ENCODE peak calls at places on chromosomes 13 and 19, in nine cellular contexts. I, C, F, W, Q, Y, O, T and L are unnamed samples.

GRCh38 chr13:97322740-97323342 is 100.7 kb downstream of the MBNL2 start:
- DNase-seq in O (no peak), Y (no peak), C (no peak), Q (no peak), F (no peak), W (no peak), I (no peak), T (no peak), L (no peak)

GRCh38 chr19:6828698-6829633 is 56.5 kb downstream of the VAV1 start:
- DNase-seq in T (peak; percentile 81), C (no peak), I (peak; percentile 79), Y (no peak), Q (peak; percentile 56), F (peak; percentile 85), O (peak; percentile 98), W (no peak), L (peak; percentile 36)

GRCh38 chr13:46861959-46862358 is 34.9 kb downstream of the HTR2A start:
- DNase-seq in T (no peak), F (no peak), O (no peak), I (no peak), Q (no peak), C (no peak), W (no peak), Y (no peak), L (no peak)

GRCh38 chr19:5103061-5103701 is 134.3 kb downstream of the KDM4B start:
- DNase-seq in I (peak; percentile 68), F (no peak), T (no peak), W (peak; percentile 76), Y (peak; percentile 22), C (no peak), O (no peak), Q (no peak), L (no peak)

GRCh38 chr13:57123660-57124059 is 17.1 kb upstream of the PRR20A start:
- DNase-seq in F (no peak), O (no peak), T (no peak), W (peak; percentile 81), C (no peak), I (no peak), Q (no peak), Y (peak; percentile 51), L (no peak)

GRCh38 chr13:21256351-21256761 is 79.9 kb downstream of the MRPL57 start:
- DNase-seq in W (no peak), F (no peak), O (no peak), C (no peak), I (no peak), Y (no peak), Q (no peak), T (no peak), L (no peak)

GRCh38 chr19:29843180-29844051 is 31.6 kb downstream of the CCNE1 start:
- DNase-seq in Y (peak; percentile 33), O (no peak), F (no peak), C (peak; percentile 17), I (peak; percentile 84), T (no peak), W (no peak), Q (peak; percentile 52), L (no peak)

GRCh38 chr13:74168263-74168675 is 34.1 kb upstream of the KLF12 start:
- DNase-seq in T (no peak), Q (no peak), W (no peak), C (no peak), F (no peak), Y (no peak), I (no peak), O (no peak), L (no peak)

GRCh38 chr19:1232652-1233360 is 5.0 kb downstream of the CBARP start:
- DNase-seq in F (no peak), T (peak; percentile 42), I (peak; percentile 86), C (no peak), Q (no peak), Y (peak; percentile 69), W (no peak), O (no peak), L (peak; percentile 50)

GRCh38 chr13:110045202-110045601 is 258.8 kb upstream of the IRS2 start:
- DNase-seq in T (no peak), Y (no peak), W (no peak), Q (no peak), I (no peak), C (no peak), F (no peak), O (no peak), L (no peak)

GRCh38 chr19:34838753-34839431 is 65.9 kb upstream of the ZNF599 start:
- DNase-seq in I (peak; percentile 65), F (no peak), W (no peak), Y (peak; percentile 26), C (peak; percentile 18), T (no peak), O (no peak), Q (no peak), L (peak; percentile 20)

GRCh38 chr13:78562237-78562889 is 41.0 kb downstream of the POU4F1 start:
- DNase-seq in F (no peak), O (no peak), I (no peak), C (no peak), Y (no peak), T (no peak), W (no peak), Q (no peak), L (no peak)

GRCh38 chr19:13843104-13843921 is 33.6 kb upstream of the NANOS3 start:
- DNase-seq in F (no peak), I (peak; percentile 86), C (no peak), T (peak; percentile 92), W (peak; percentile 89), Q (no peak), O (no peak), Y (peak; percentile 71), L (peak; percentile 87)

GRCh38 chr13:40582531-40582930 is 83.9 kb downstream of the FOXO1 start:
- DNase-seq in O (no peak), T (no peak), Y (no peak), C (no peak), Q (no peak), F (peak; percentile 61), I (no peak), W (no peak), L (no peak)

GRCh38 chr19:1923319-1923718 is 17.7 kb upstream of the CSNK1G2 start:
- DNase-seq in W (no peak), Y (no peak), F (peak; percentile 69), C (no peak), Q (no peak), O (no peak), I (no peak), T (no peak), L (no peak)

GRCh38 chr13:21176982-21177284 is 475 bp downstream of the MRPL57 start:
- DNase-seq in O (no peak), Q (no peak), W (no peak), C (no peak), T (no peak), F (no peak), I (no peak), Y (no peak), L (no peak)

GRCh38 chr13:73248711-73249580 is 190.1 kb downstream of the KLF5 start:
- DNase-seq in Q (no peak), Y (peak; percentile 59), C (no peak), F (no peak), T (peak; percentile 92), W (no peak), O (peak; percentile 57), I (no peak), L (peak; percentile 95)

GRCh38 chr13:24306632-24307031 is 2.7 kb upstream of the C1QTNF9 start:
- DNase-seq in F (no peak), O (no peak), Q (no peak), Y (peak; percentile 13), C (no peak), W (no peak), T (peak; percentile 67), I (no peak), L (peak; percentile 12)

GRCh38 chr13:101640797-101641400 is 188.4 kb downstream of the ITGBL1 start:
- DNase-seq in I (no peak), O (no peak), Y (peak; percentile 57), F (no peak), T (peak; percentile 95), W (no peak), Q (no peak), C (no peak), L (peak; percentile 81)

GRCh38 chr19:44571830-44572661 is 41.3 kb upstream of the IGSF23 start:
- DNase-seq in O (no peak), W (no peak), Q (no peak), C (no peak), F (no peak), Y (no peak), T (no peak), I (peak; percentile 20), L (no peak)

GRCh38 chr19:44573647-44574046 is 39.7 kb upstream of the IGSF23 start:
- DNase-seq in O (no peak), Q (no peak), I (no peak), Y (no peak), C (no peak), F (no peak), T (no peak), W (no peak), L (no peak)

GRCh38 chr19:44570603-44570983 is 41.1 kb upstream of the CEACAM20 start:
- DNase-seq in O (no peak), Y (no peak), T (no peak), F (no peak), C (no peak), Q (no peak), W (no peak), I (no peak), L (no peak)

GRCh38 chr19:44573183-44573582 is 40.2 kb upstream of the IGSF23 start:
- DNase-seq in I (no peak), F (no peak), C (no peak), T (no peak), O (no peak), Y (no peak), W (no peak), Q (no peak), L (no peak)

GRCh38 chr19:44570984-44571684 is 41.7 kb upstream of the CEACAM20 start:
- DNase-seq in F (peak; percentile 72), W (peak; percentile 77), O (peak; percentile 76), T (peak; percentile 85), I (no peak), Q (no peak), Y (peak; percentile 91), C (peak; percentile 70), L (peak; percentile 83)
- H3K4me3 ChIP-seq in F (no peak overlapping the region), W (no peak overlapping the region), O (no peak overlapping the region), T (no peak overlapping the region), I (no peak overlapping the region), Q (no peak overlapping the region), Y (no peak overlapping the region), C (no peak overlapping the region), L (no peak overlapping the region)

GRCh38 chr19:9406798-9407352 is 28.5 kb downstream of the ZNF266 start:
- DNase-seq in W (peak; percentile 69), F (no peak), T (no peak), Q (peak; percentile 65), C (no peak), I (peak; percentile 52), Y (peak; percentile 90), O (no peak), L (peak; percentile 88)
- H3K4me3 ChIP-seq in W (peak overlapping the region; percentile 54), F (no peak overlapping the region), T (peak overlapping the region; percentile 8), Q (peak overlapping the region; percentile 58), C (no peak overlapping the region), I (peak overlapping the region; percentile 19), Y (peak overlapping the region; percentile 77), O (no peak overlapping the region), L (peak overlapping the region; percentile 82)

GRCh38 chr19:3058821-3059314 is 3.4 kb downstream of the TLE5 start:
- DNase-seq in T (no peak), F (no peak), Q (no peak), I (no peak), Y (no peak), C (no peak), W (no peak), O (no peak), L (no peak)
- H3K4me3 ChIP-seq in T (no peak overlapping the region), F (no peak overlapping the region), Q (no peak overlapping the region), I (no peak overlapping the region), Y (no peak overlapping the region), C (no peak overlapping the region), W (no peak overlapping the region), O (no peak overlapping the region), L (no peak overlapping the region)

GRCh38 chr19:10432736-10433130 is 12.4 kb downstream of the PDE4A start:
- DNase-seq in F (no peak), Q (no peak), Y (no peak), C (no peak), I (no peak), O (no peak), W (no peak), T (no peak), L (no peak)
- H3K4me3 ChIP-seq in F (no peak overlapping the region), Q (peak overlapping the region; percentile 83), Y (peak overlapping the region; percentile 69), C (no peak overlapping the region), I (no peak overlapping the region), O (peak overlapping the region; percentile 82), W (peak overlapping the region; percentile 77), T (peak overlapping the region; percentile 56), L (no peak overlapping the region)